ENCODE peak calls at places on chromosomes 16 and 17, in nine cellular contexts. E is stomach, F is breast epithelium, X is sigmoid colon, R is transverse colon, U is GM23338, K is spleen, P is HCT116, V is K562. S is an unnamed sample. For H3K4me1, the result is how much of the 10 kb centered on the place peaks cover.

GRCh38 chr16:84724619-84725307 is 25.0 kb downstream of the USP10 start:
- DNase-seq in E (no peak), F (no peak), X (no peak), R (no peak), U (no peak), K (no peak), P (no peak), V (peak), S (no peak)

GRCh38 chr16:83727018-83727417 is 80.8 kb upstream of the HSBP1 start:
- DNase-seq in E (no peak), F (no peak), X (no peak), R (no peak), U (no peak), K (no peak), P (no peak), V (no peak), S (no peak)

GRCh38 chr17:73465851-73466250 is 154.1 kb upstream of the CDC42EP4 start:
- DNase-seq in E (no peak), F (no peak), X (no peak), R (no peak), U (no peak), K (no peak), P (no peak), V (no peak), S (no peak)

GRCh38 chr17:80498242-80498919 is 22.0 kb upstream of the NPTX1 start:
- DNase-seq in E (no peak), F (no peak), X (peak), R (peak), U (no peak), K (no peak), P (no peak), V (no peak), S (no peak)

GRCh38 chr17:29283496-29283895 is 10.5 kb downstream of the NUFIP2 start:
- DNase-seq in E (no peak), F (no peak), X (no peak), R (no peak), U (no peak), K (no peak), P (no peak), V (no peak), S (no peak)

GRCh38 chr17:78997881-78998280 is 11.7 kb downstream of the CANT1 start:
- DNase-seq in E (no peak), F (no peak), X (peak), R (no peak), U (no peak), K (no peak), P (no peak), V (no peak), S (no peak)

GRCh38 chr16:17470002-17470870 is 524 bp downstream of the XYLT1 start:
- DNase-seq in E (no peak), F (no peak), X (no peak), R (peak), U (no peak), K (peak), P (no peak), V (no peak), S (no peak)

GRCh38 chr17:28371245-28372202 is at the start of gene SARM1:
- DNase-seq in E (peak), F (no peak), X (peak), R (peak), U (peak), K (peak), P (peak), V (peak), S (peak)

GRCh38 chr17:4420692-4421131 is 13.0 kb upstream of the SPNS3 start:
- DNase-seq in E (peak), F (no peak), X (no peak), R (peak), U (peak), K (no peak), P (peak), V (peak), S (no peak)

GRCh38 chr16:73051903-73052302 is 4.0 kb upstream of the ZFHX3 start:
- DNase-seq in E (no peak), F (no peak), X (no peak), R (no peak), U (no peak), K (no peak), P (no peak), V (no peak), S (no peak)
- H3K4me1 ChIP-seq in E (under half), F (under half), X (half or more), R (half or more), U (half or more), K (under half), P (half or more), V (under half), S (half or more)

GRCh38 chr16:49058382-49058781 is 223.3 kb downstream of the CBLN1 start:
- DNase-seq in E (no peak), F (no peak), X (no peak), R (no peak), U (no peak), K (no peak), P (no peak), V (no peak), S (no peak)
- TF ChIP-seq CTCF in E (no peak), F (no peak), X (no peak), R (no peak), U (peak), K (no peak), P (peak), V (no peak), S (no peak)

GRCh38 chr17:76467809-76468633 is 618 bp downstream of the AANAT start:
- DNase-seq in E (no peak), F (no peak), X (no peak), R (no peak), U (no peak), K (no peak), P (no peak), V (no peak), S (no peak)

GRCh38 chr17:76466775-76467130 is 650 bp upstream of the AANAT start:
- DNase-seq in E (no peak), F (no peak), X (no peak), R (no peak), U (no peak), K (no peak), P (no peak), V (no peak), S (no peak)

GRCh38 chr17:76469076-76469990 is 1.9 kb downstream of the AANAT start:
- DNase-seq in E (no peak), F (no peak), X (no peak), R (no peak), U (no peak), K (no peak), P (no peak), V (no peak), S (no peak)

GRCh38 chr17:76468634-76469010 is 1.2 kb downstream of the AANAT start:
- DNase-seq in E (no peak), F (no peak), X (no peak), R (no peak), U (no peak), K (no peak), P (no peak), V (no peak), S (no peak)

DNA sequence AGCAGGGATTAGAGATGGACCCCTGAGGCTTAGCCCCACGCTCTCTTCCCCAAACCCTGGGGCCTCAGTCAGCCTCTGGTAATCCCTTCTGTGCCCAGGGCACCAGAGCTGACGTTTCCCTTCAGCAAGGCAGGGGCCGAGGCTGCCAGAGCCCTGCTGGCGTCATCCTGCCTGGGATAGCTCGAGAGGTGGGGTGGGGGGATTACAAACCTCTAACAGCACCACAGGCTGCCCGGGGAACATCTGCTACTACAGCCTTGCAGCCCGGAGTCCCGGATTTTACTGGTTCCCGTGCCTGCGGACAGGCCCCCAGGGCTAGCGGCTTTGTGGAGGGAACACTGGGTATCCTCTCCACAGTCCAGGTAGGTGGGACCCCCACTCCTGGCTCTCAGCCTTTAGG is at the start of gene AANAT:
- DNase-seq in E (no peak), F (no peak), X (no peak), R (no peak), U (no peak), K (no peak), P (no peak), V (no peak), S (no peak)
- TF ChIP-seq POLR2AphosphoS5 in E (no peak), F (no peak), X (no peak), R (no peak), U (no peak), K (peak), P (no peak), V (no peak), S (no peak)

GRCh38 chr16:54287018-54287757 is 601 bp upstream of the IRX3 start:
- DNase-seq in E (no peak), F (peak), X (no peak), R (no peak), U (peak), K (no peak), P (peak), V (no peak), S (no peak)
- H3K4me1 ChIP-seq in E (under half), F (under half), X (half or more), R (half or more), U (under half), K (under half), P (under half), V (under half), S (half or more)

S was measured in esophagus muscularis mucosa.